ENCODE peak calls at places on chromosomes 11 and 22, in eight cellular contexts. R is naive thymus-derived CD4-positive, alpha-beta T cell; U is activated T-helper 1 cell treated with Interleukin-2 at 50 U/mL for 16 hours; L is pons; F is NCI-H446; K is C1 segment of cervical spinal cord; I is AG04450; W is smooth muscle cell of the brain vasculature. Z is an unnamed sample.

GRCh38 chr11:67468056-67468455 is 995 bp downstream of the TMEM134 start:
- DNase-seq in R (no peak), U (no peak), L (no peak), F (no peak), K (no peak), I (no peak), W (no peak), Z (no peak)

GRCh38 chr22:39349967-39350802 is at the start of gene SYNGR1:
- DNase-seq in R (peak), U (no peak), L (no peak), F (no peak), K (no peak), I (no peak), W (no peak), Z (no peak)

GRCh38 chr22:43133401-43133800 is 9.8 kb downstream of the MCAT start:
- DNase-seq in R (no peak), U (no peak), L (no peak), F (no peak), K (no peak), I (no peak), W (no peak), Z (no peak)

GRCh38 chr11:124798991-124799383 is 1.2 kb downstream of the MSANTD2 start:
- DNase-seq in R (no peak), U (no peak), L (no peak), F (no peak), K (no peak), I (peak), W (no peak), Z (no peak)

GRCh38 chr11:19631657-19632325 is 80.8 kb upstream of the NAV2 start:
- DNase-seq in R (no peak), U (no peak), L (no peak), F (peak), K (no peak), I (no peak), W (no peak), Z (no peak)

GRCh38 chr11:34145073-34145472 is 39.6 kb downstream of the NAT10 start:
- DNase-seq in R (no peak), U (no peak), L (no peak), F (no peak), K (no peak), I (no peak), W (no peak), Z (no peak)

GRCh38 chr22:32079110-32080089 is 36.3 kb downstream of the SLC5A1 start:
- DNase-seq in R (no peak), U (no peak), L (no peak), F (peak), K (no peak), I (peak), W (peak), Z (no peak)

GRCh38 chr11:44862546-44863101 is 88.1 kb downstream of the TP53I11 start:
- DNase-seq in R (no peak), U (no peak), L (no peak), F (no peak), K (no peak), I (no peak), W (no peak), Z (no peak)

GRCh38 chr11:34194576-34195335 is 89.3 kb downstream of the NAT10 start:
- DNase-seq in R (no peak), U (no peak), L (no peak), F (no peak), K (no peak), I (no peak), W (no peak), Z (no peak)

GRCh38 chr22:23404689-23405365 is 175.3 kb downstream of the IGLL1 start:
- DNase-seq in R (no peak), U (no peak), L (no peak), F (no peak), K (no peak), I (peak), W (no peak), Z (no peak)

GRCh38 chr11:77487790-77488189 is 13.9 kb upstream of the PAK1 start:
- DNase-seq in R (no peak), U (no peak), L (no peak), F (no peak), K (no peak), I (no peak), W (no peak), Z (no peak)

GRCh38 chr11:59216654-59217640 is 4.2 kb upstream of the MPEG1 start:
- DNase-seq in R (no peak), U (no peak), L (peak), F (no peak), K (peak), I (no peak), W (no peak), Z (no peak)

GRCh38 chr11:47715082-47715669 is at the start of gene AGBL2:
- DNase-seq in R (peak), U (peak), L (peak), F (no peak), K (peak), I (peak), W (peak), Z (peak)

GRCh38 chr22:22920104-22920654 is 32.6 kb downstream of the IGLL5 start:
- DNase-seq in R (no peak), U (no peak), L (no peak), F (no peak), K (no peak), I (no peak), W (no peak), Z (no peak)

GRCh38 chr22:40009231-40009769 is 14.5 kb downstream of the FAM83F start:
- DNase-seq in R (no peak), U (no peak), L (no peak), F (no peak), K (no peak), I (no peak), W (no peak), Z (no peak)

GRCh38 chr11:106242723-106243405 is 165.4 kb downstream of the AASDHPPT start:
- DNase-seq in R (no peak), U (no peak), L (no peak), F (no peak), K (no peak), I (no peak), W (no peak), Z (no peak)

Z was measured in T-helper 17 cell.